ENCODE peak calls at places on chromosomes 16 and 17, in five cellular contexts. V is Peyer's patch, P is T-helper 22 cell, I is KBM-7, U is heart left ventricle. K is an unnamed sample.

GRCh38 chr16:25279491-25279890 is 21.8 kb upstream of the ZKSCAN2 start:
- DNase-seq in U (no peak), V (no peak), I (no peak), P (no peak), K (no peak)

GRCh38 chr16:72270531-72270930 is 98.6 kb upstream of the PMFBP1 start:
- DNase-seq in P (no peak), U (no peak), I (no peak), V (no peak), K (no peak)

GRCh38 chr17:16945513-16946201 is 26.3 kb downstream of the TNFRSF13B start:
- DNase-seq in P (no peak), U (no peak), I (peak), V (no peak), K (no peak)

GRCh38 chr17:62807812-62808575 is at the start of gene MARCHF10:
- DNase-seq in P (no peak), V (no peak), U (no peak), I (no peak), K (no peak)

GRCh38 chr17:61248399-61248798 is 151.2 kb upstream of the TBX2 start:
- DNase-seq in U (no peak), P (no peak), V (no peak), I (no peak), K (no peak)

GRCh38 chr17:39663688-39664580 is 1.2 kb upstream of the TCAP start:
- DNase-seq in I (no peak), U (peak), P (no peak), V (no peak), K (no peak)

GRCh38 chr17:44788139-44788538 is 29.4 kb downstream of the ADAM11 start:
- DNase-seq in V (no peak), P (no peak), U (no peak), I (no peak), K (no peak)

GRCh38 chr16:84386044-84386443 is 17.7 kb downstream of the ATP2C2 start:
- DNase-seq in P (no peak), V (no peak), U (no peak), I (no peak), K (no peak)

GRCh38 chr17:81794509-81794908 is 9.4 kb upstream of the GCGR start:
- DNase-seq in V (no peak), U (no peak), I (no peak), P (no peak), K (no peak)

GRCh38 chr16:27572711-27573110 is 22.8 kb downstream of the KATNIP start:
- DNase-seq in V (no peak), P (no peak), U (no peak), I (no peak), K (no peak)

GRCh38 chr17:66577041-66577440 is 257.9 kb upstream of the CACNG5 start:
- DNase-seq in P (no peak), V (no peak), I (no peak), U (no peak), K (no peak)

GRCh38 chr17:54007855-54008254 is 185.1 kb downstream of the KIF2B start:
- DNase-seq in U (no peak), I (no peak), P (no peak), V (no peak), K (no peak)

GRCh38 chr17:39352511-39352910 is 48.9 kb downstream of the FBXL20 start:
- DNase-seq in I (peak), U (no peak), P (no peak), V (no peak), K (no peak)

GRCh38 chr16:3645504-3646347 is 8.8 kb upstream of the DNASE1 start:
- DNase-seq in U (no peak), I (no peak), V (no peak), P (no peak), K (no peak)

GRCh38 chr17:80718428-80718827 is 173.8 kb downstream of the RPTOR start:
- DNase-seq in P (no peak), U (no peak), V (no peak), I (no peak), K (no peak)

GRCh38 chr16:75193265-75193650 is 13.7 kb downstream of the CTRB2 start:
- DNase-seq in U (no peak), I (no peak), P (no peak), V (no peak), K (no peak)

GRCh38 chr17:2230877-2231276 is 72.7 kb downstream of the SMG6 start:
- DNase-seq in I (no peak), U (no peak), P (no peak), V (no peak), K (no peak)

GRCh38 chr17:51164911-51165679 is 1.1 kb upstream of the NME2 start:
- DNase-seq in U (peak), I (peak), P (no peak), V (no peak), K (no peak)

GRCh38 chr16:4693956-4694663 is 748 bp downstream of the NUDT16L1 start:
- DNase-seq in U (peak), P (peak), I (no peak), V (peak), K (peak)

GRCh38 chr16:12308060-12308459 is 331.5 kb downstream of the SNX29 start:
- DNase-seq in U (no peak), P (no peak), V (no peak), I (no peak), K (no peak)

GRCh38 chr17:63171428-63172205 is 205.6 kb downstream of the TANC2 start:
- DNase-seq in P (no peak), U (no peak), I (no peak), V (no peak), K (no peak)

GRCh38 chr17:4678448-4679026 is 25.4 kb downstream of the PELP1 start:
- DNase-seq in U (no peak), V (no peak), I (peak), P (no peak), K (no peak)

GRCh38 chr16:86505185-86505898 is 5.0 kb upstream of the FOXF1 start:
- DNase-seq in I (no peak), U (no peak), P (no peak), V (no peak), K (no peak)

GRCh38 chr17:50207792-50208567 is 6.5 kb upstream of the COL1A1 start:
- DNase-seq in U (no peak), I (no peak), V (no peak), P (no peak), K (peak)

GRCh38 chr16:15949210-15950166 is at the start of gene ABCC1:
- DNase-seq in V (peak), P (peak), I (peak), U (peak), K (no peak)

GRCh38 chr17:57365420-57365819 is 109.1 kb downstream of the MSI2 start:
- DNase-seq in P (no peak), I (no peak), V (no peak), U (no peak), K (no peak)

GRCh38 chr16:23148166-23148512 is 1.1 kb downstream of the USP31 start:
- DNase-seq in U (no peak), V (no peak), I (no peak), P (no peak), K (no peak)

GRCh38 chr17:81976332-81977210 is 858 bp upstream of the ASPSCR1 start:
- DNase-seq in U (no peak), P (no peak), V (peak), I (peak), K (no peak)

GRCh38 chr16:24499193-24499814 is 40.1 kb upstream of the RBBP6 start:
- DNase-seq in P (no peak), I (peak), U (no peak), V (no peak), K (no peak)

GRCh38 chr17:41307647-41308046 is 1.5 kb downstream of the KRTAP16-1 start:
- DNase-seq in V (no peak), I (no peak), P (no peak), U (peak), K (peak)

GRCh38 chr16:67736858-67737257 is 17.7 kb upstream of the GFOD2 start:
- DNase-seq in I (no peak), U (no peak), V (no peak), P (no peak), K (no peak)

GRCh38 chr16:3492356-3492755 is 2.9 kb downstream of the C16orf90 start:
- DNase-seq in I (no peak), U (peak), V (no peak), P (no peak), K (no peak)

GRCh38 chr17:35314415-35315216 is 58.8 kb downstream of the SLFN11 start:
- DNase-seq in I (no peak), V (no peak), U (no peak), P (no peak), K (no peak)

GRCh38 chr17:19760781-19761180 is 12.7 kb upstream of the ALDH3A1 start:
- DNase-seq in P (no peak), I (peak), V (peak), U (no peak), K (peak)

GRCh38 chr17:80504671-80505413 is 28.4 kb upstream of the NPTX1 start:
- DNase-seq in P (no peak), I (no peak), U (no peak), V (no peak), K (no peak)

GRCh38 chr17:33038740-33039139 is 47.1 kb downstream of the SPACA3 start:
- DNase-seq in V (no peak), I (peak), U (peak), P (no peak), K (no peak)

GRCh38 chr17:70168044-70168978 is 1.0 kb upstream of the KCNJ2 start:
- DNase-seq in U (peak), P (no peak), I (peak), V (no peak), K (peak)